ENCODE peak calls at places on chromosome 11, in eight cellular contexts. One of them, this sample, is unnamed.

GRCh38 chr11:35104655-35105054 is 34.3 kb upstream of the CD44 start:
- DNase-seq in stimulated activated CD8-positive, alpha-beta memory T cell treated with anti-CD3 and anti-CD28 coated beads, Interleukin-2, amount 100 ng/mL, for 1 hour: no peak
- DNase-seq in hypothalamus: no peak
- DNase-seq in neural crest cell: no peak
- DNase-seq in head of caudate nucleus: no peak
- DNase-seq in Calu3: no peak
- DNase-seq in stimulated activated CD4-positive, alpha-beta T cell treated with anti-CD3 and anti-CD28 coated beads, Interleukin-4, amount 100 ng/mL, for 24 hours: no peak
- DNase-seq in retinal pigment epithelial cell: no peak
- DNase-seq in this sample: no peak

GRCh38 chr11:31643831-31644230 is 134.3 kb downstream of the ELP4 start:
- DNase-seq in stimulated activated CD8-positive, alpha-beta memory T cell treated with anti-CD3 and anti-CD28 coated beads, Interleukin-2, amount 100 ng/mL, for 1 hour: no peak
- DNase-seq in hypothalamus: no peak
- DNase-seq in neural crest cell: no peak
- DNase-seq in head of caudate nucleus: no peak
- DNase-seq in Calu3: no peak
- DNase-seq in stimulated activated CD4-positive, alpha-beta T cell treated with anti-CD3 and anti-CD28 coated beads, Interleukin-4, amount 100 ng/mL, for 24 hours: no peak
- DNase-seq in retinal pigment epithelial cell: no peak
- DNase-seq in this sample: no peak

GRCh38 chr11:43177938-43178337 is 133.9 kb upstream of the API5 start:
- DNase-seq in stimulated activated CD8-positive, alpha-beta memory T cell treated with anti-CD3 and anti-CD28 coated beads, Interleukin-2, amount 100 ng/mL, for 1 hour: no peak
- DNase-seq in hypothalamus: no peak
- DNase-seq in neural crest cell: no peak
- DNase-seq in head of caudate nucleus: no peak
- DNase-seq in Calu3: no peak
- DNase-seq in stimulated activated CD4-positive, alpha-beta T cell treated with anti-CD3 and anti-CD28 coated beads, Interleukin-4, amount 100 ng/mL, for 24 hours: no peak
- DNase-seq in retinal pigment epithelial cell: no peak
- DNase-seq in this sample: no peak

GRCh38 chr11:101129203-101129943 is at the start of gene PGR:
- DNase-seq in stimulated activated CD8-positive, alpha-beta memory T cell treated with anti-CD3 and anti-CD28 coated beads, Interleukin-2, amount 100 ng/mL, for 1 hour: no peak
- DNase-seq in hypothalamus: no peak
- DNase-seq in neural crest cell: peak
- DNase-seq in head of caudate nucleus: no peak
- DNase-seq in Calu3: no peak
- DNase-seq in stimulated activated CD4-positive, alpha-beta T cell treated with anti-CD3 and anti-CD28 coated beads, Interleukin-4, amount 100 ng/mL, for 24 hours: no peak
- DNase-seq in retinal pigment epithelial cell: no peak
- DNase-seq in this sample: no peak

GRCh38 chr11:126391970-126392637 is 36.6 kb downstream of the ST3GAL4 start:
- DNase-seq in stimulated activated CD8-positive, alpha-beta memory T cell treated with anti-CD3 and anti-CD28 coated beads, Interleukin-2, amount 100 ng/mL, for 1 hour: no peak
- DNase-seq in hypothalamus: no peak
- DNase-seq in neural crest cell: no peak
- DNase-seq in head of caudate nucleus: peak
- DNase-seq in Calu3: no peak
- DNase-seq in stimulated activated CD4-positive, alpha-beta T cell treated with anti-CD3 and anti-CD28 coated beads, Interleukin-4, amount 100 ng/mL, for 24 hours: no peak
- DNase-seq in retinal pigment epithelial cell: no peak
- DNase-seq in this sample: peak

GRCh38 chr11:24312464-24313238 is 184.2 kb upstream of the LUZP2 start:
- DNase-seq in stimulated activated CD8-positive, alpha-beta memory T cell treated with anti-CD3 and anti-CD28 coated beads, Interleukin-2, amount 100 ng/mL, for 1 hour: no peak
- DNase-seq in hypothalamus: no peak
- DNase-seq in neural crest cell: no peak
- DNase-seq in head of caudate nucleus: no peak
- DNase-seq in Calu3: no peak
- DNase-seq in stimulated activated CD4-positive, alpha-beta T cell treated with anti-CD3 and anti-CD28 coated beads, Interleukin-4, amount 100 ng/mL, for 24 hours: no peak
- DNase-seq in retinal pigment epithelial cell: no peak
- DNase-seq in this sample: no peak

GRCh38 chr11:64353761-64354506 is 5.0 kb upstream of the RPS6KA4 start:
- DNase-seq in stimulated activated CD8-positive, alpha-beta memory T cell treated with anti-CD3 and anti-CD28 coated beads, Interleukin-2, amount 100 ng/mL, for 1 hour: no peak
- DNase-seq in hypothalamus: no peak
- DNase-seq in neural crest cell: no peak
- DNase-seq in head of caudate nucleus: no peak
- DNase-seq in Calu3: no peak
- DNase-seq in stimulated activated CD4-positive, alpha-beta T cell treated with anti-CD3 and anti-CD28 coated beads, Interleukin-4, amount 100 ng/mL, for 24 hours: no peak
- DNase-seq in retinal pigment epithelial cell: no peak
- DNase-seq in this sample: no peak

GRCh38 chr11:133516845-133517244 is 15.5 kb downstream of the OPCML start:
- DNase-seq in stimulated activated CD8-positive, alpha-beta memory T cell treated with anti-CD3 and anti-CD28 coated beads, Interleukin-2, amount 100 ng/mL, for 1 hour: no peak
- DNase-seq in hypothalamus: no peak
- DNase-seq in neural crest cell: no peak
- DNase-seq in head of caudate nucleus: no peak
- DNase-seq in Calu3: no peak
- DNase-seq in stimulated activated CD4-positive, alpha-beta T cell treated with anti-CD3 and anti-CD28 coated beads, Interleukin-4, amount 100 ng/mL, for 24 hours: no peak
- DNase-seq in retinal pigment epithelial cell: no peak
- DNase-seq in this sample: no peak

GRCh38 chr11:74929431-74930363 is 19.2 kb downstream of the XRRA1 start:
- DNase-seq in stimulated activated CD8-positive, alpha-beta memory T cell treated with anti-CD3 and anti-CD28 coated beads, Interleukin-2, amount 100 ng/mL, for 1 hour: peak
- DNase-seq in hypothalamus: peak
- DNase-seq in neural crest cell: peak
- DNase-seq in head of caudate nucleus: peak
- DNase-seq in Calu3: peak
- DNase-seq in stimulated activated CD4-positive, alpha-beta T cell treated with anti-CD3 and anti-CD28 coated beads, Interleukin-4, amount 100 ng/mL, for 24 hours: peak
- DNase-seq in retinal pigment epithelial cell: peak
- DNase-seq in this sample: peak

GRCh38 chr11:43541993-43542392 is 138.5 kb upstream of the HSD17B12 start:
- DNase-seq in stimulated activated CD8-positive, alpha-beta memory T cell treated with anti-CD3 and anti-CD28 coated beads, Interleukin-2, amount 100 ng/mL, for 1 hour: no peak
- DNase-seq in hypothalamus: no peak
- DNase-seq in neural crest cell: no peak
- DNase-seq in head of caudate nucleus: no peak
- DNase-seq in Calu3: no peak
- DNase-seq in stimulated activated CD4-positive, alpha-beta T cell treated with anti-CD3 and anti-CD28 coated beads, Interleukin-4, amount 100 ng/mL, for 24 hours: no peak
- DNase-seq in retinal pigment epithelial cell: no peak
- DNase-seq in this sample: no peak

GRCh38 chr11:79440451-79441158 is at the start of gene TENM4:
- DNase-seq in stimulated activated CD8-positive, alpha-beta memory T cell treated with anti-CD3 and anti-CD28 coated beads, Interleukin-2, amount 100 ng/mL, for 1 hour: no peak
- DNase-seq in hypothalamus: peak
- DNase-seq in neural crest cell: peak
- DNase-seq in head of caudate nucleus: peak
- DNase-seq in Calu3: no peak
- DNase-seq in stimulated activated CD4-positive, alpha-beta T cell treated with anti-CD3 and anti-CD28 coated beads, Interleukin-4, amount 100 ng/mL, for 24 hours: no peak
- DNase-seq in retinal pigment epithelial cell: peak
- DNase-seq in this sample: peak

GRCh38 chr11:100719809-100720221 is 32.7 kb downstream of the ARHGAP42 start:
- DNase-seq in stimulated activated CD8-positive, alpha-beta memory T cell treated with anti-CD3 and anti-CD28 coated beads, Interleukin-2, amount 100 ng/mL, for 1 hour: no peak
- DNase-seq in hypothalamus: peak
- DNase-seq in neural crest cell: no peak
- DNase-seq in head of caudate nucleus: no peak
- DNase-seq in Calu3: peak
- DNase-seq in stimulated activated CD4-positive, alpha-beta T cell treated with anti-CD3 and anti-CD28 coated beads, Interleukin-4, amount 100 ng/mL, for 24 hours: no peak
- DNase-seq in retinal pigment epithelial cell: peak
- DNase-seq in this sample: no peak

GRCh38 chr11:3002346-3002745 is 10.2 kb upstream of the NAP1L4 start:
- DNase-seq in stimulated activated CD8-positive, alpha-beta memory T cell treated with anti-CD3 and anti-CD28 coated beads, Interleukin-2, amount 100 ng/mL, for 1 hour: no peak
- DNase-seq in hypothalamus: no peak
- DNase-seq in neural crest cell: no peak
- DNase-seq in head of caudate nucleus: no peak
- DNase-seq in Calu3: no peak
- DNase-seq in stimulated activated CD4-positive, alpha-beta T cell treated with anti-CD3 and anti-CD28 coated beads, Interleukin-4, amount 100 ng/mL, for 24 hours: no peak
- DNase-seq in retinal pigment epithelial cell: no peak
- DNase-seq in this sample: no peak

GRCh38 chr11:72358461-72359405 is 75.6 kb downstream of the CLPB start:
- DNase-seq in stimulated activated CD8-positive, alpha-beta memory T cell treated with anti-CD3 and anti-CD28 coated beads, Interleukin-2, amount 100 ng/mL, for 1 hour: no peak
- DNase-seq in hypothalamus: no peak
- DNase-seq in neural crest cell: no peak
- DNase-seq in head of caudate nucleus: no peak
- DNase-seq in Calu3: no peak
- DNase-seq in stimulated activated CD4-positive, alpha-beta T cell treated with anti-CD3 and anti-CD28 coated beads, Interleukin-4, amount 100 ng/mL, for 24 hours: no peak
- DNase-seq in retinal pigment epithelial cell: no peak
- DNase-seq in this sample: no peak

GRCh38 chr11:126602993-126603392 is 247.5 kb downstream of the ST3GAL4 start:
- DNase-seq in stimulated activated CD8-positive, alpha-beta memory T cell treated with anti-CD3 and anti-CD28 coated beads, Interleukin-2, amount 100 ng/mL, for 1 hour: no peak
- DNase-seq in hypothalamus: no peak
- DNase-seq in neural crest cell: no peak
- DNase-seq in head of caudate nucleus: peak
- DNase-seq in Calu3: no peak
- DNase-seq in stimulated activated CD4-positive, alpha-beta T cell treated with anti-CD3 and anti-CD28 coated beads, Interleukin-4, amount 100 ng/mL, for 24 hours: no peak
- DNase-seq in retinal pigment epithelial cell: no peak
- DNase-seq in this sample: no peak

GRCh38 chr11:44219830-44220778 is 89.8 kb downstream of the ALX4 start:
- DNase-seq in stimulated activated CD8-positive, alpha-beta memory T cell treated with anti-CD3 and anti-CD28 coated beads, Interleukin-2, amount 100 ng/mL, for 1 hour: no peak
- DNase-seq in hypothalamus: no peak
- DNase-seq in neural crest cell: no peak
- DNase-seq in head of caudate nucleus: no peak
- DNase-seq in Calu3: no peak
- DNase-seq in stimulated activated CD4-positive, alpha-beta T cell treated with anti-CD3 and anti-CD28 coated beads, Interleukin-4, amount 100 ng/mL, for 24 hours: no peak
- DNase-seq in retinal pigment epithelial cell: no peak
- DNase-seq in this sample: no peak

GRCh38 chr11:69525516-69526452 is 44.3 kb downstream of the LINC01488 start:
- DNase-seq in stimulated activated CD8-positive, alpha-beta memory T cell treated with anti-CD3 and anti-CD28 coated beads, Interleukin-2, amount 100 ng/mL, for 1 hour: no peak
- DNase-seq in hypothalamus: no peak
- DNase-seq in neural crest cell: no peak
- DNase-seq in head of caudate nucleus: no peak
- DNase-seq in Calu3: no peak
- DNase-seq in stimulated activated CD4-positive, alpha-beta T cell treated with anti-CD3 and anti-CD28 coated beads, Interleukin-4, amount 100 ng/mL, for 24 hours: no peak
- DNase-seq in retinal pigment epithelial cell: no peak
- DNase-seq in this sample: no peak

GRCh38 chr11:28448186-28448585 is 340.0 kb downstream of the METTL15 start:
- DNase-seq in stimulated activated CD8-positive, alpha-beta memory T cell treated with anti-CD3 and anti-CD28 coated beads, Interleukin-2, amount 100 ng/mL, for 1 hour: no peak
- DNase-seq in hypothalamus: no peak
- DNase-seq in neural crest cell: no peak
- DNase-seq in head of caudate nucleus: no peak
- DNase-seq in Calu3: no peak
- DNase-seq in stimulated activated CD4-positive, alpha-beta T cell treated with anti-CD3 and anti-CD28 coated beads, Interleukin-4, amount 100 ng/mL, for 24 hours: no peak
- DNase-seq in retinal pigment epithelial cell: no peak
- DNase-seq in this sample: no peak

GRCh38 chr11:27421819-27422494 is 50.6 kb downstream of the LGR4 start:
- DNase-seq in stimulated activated CD8-positive, alpha-beta memory T cell treated with anti-CD3 and anti-CD28 coated beads, Interleukin-2, amount 100 ng/mL, for 1 hour: no peak
- DNase-seq in hypothalamus: no peak
- DNase-seq in neural crest cell: no peak
- DNase-seq in head of caudate nucleus: no peak
- DNase-seq in Calu3: no peak
- DNase-seq in stimulated activated CD4-positive, alpha-beta T cell treated with anti-CD3 and anti-CD28 coated beads, Interleukin-4, amount 100 ng/mL, for 24 hours: no peak
- DNase-seq in retinal pigment epithelial cell: no peak
- DNase-seq in this sample: no peak

GRCh38 chr11:74686792-74687191 is 44.4 kb downstream of the CHRDL2 start:
- DNase-seq in stimulated activated CD8-positive, alpha-beta memory T cell treated with anti-CD3 and anti-CD28 coated beads, Interleukin-2, amount 100 ng/mL, for 1 hour: no peak
- DNase-seq in hypothalamus: no peak
- DNase-seq in neural crest cell: no peak
- DNase-seq in head of caudate nucleus: no peak
- DNase-seq in Calu3: no peak
- DNase-seq in stimulated activated CD4-positive, alpha-beta T cell treated with anti-CD3 and anti-CD28 coated beads, Interleukin-4, amount 100 ng/mL, for 24 hours: no peak
- DNase-seq in retinal pigment epithelial cell: no peak
- DNase-seq in this sample: no peak

GRCh38 chr11:28730889-28731288 is 622.7 kb downstream of the METTL15 start:
- DNase-seq in stimulated activated CD8-positive, alpha-beta memory T cell treated with anti-CD3 and anti-CD28 coated beads, Interleukin-2, amount 100 ng/mL, for 1 hour: no peak
- DNase-seq in hypothalamus: no peak
- DNase-seq in neural crest cell: no peak
- DNase-seq in head of caudate nucleus: no peak
- DNase-seq in Calu3: no peak
- DNase-seq in stimulated activated CD4-positive, alpha-beta T cell treated with anti-CD3 and anti-CD28 coated beads, Interleukin-4, amount 100 ng/mL, for 24 hours: no peak
- DNase-seq in retinal pigment epithelial cell: no peak
- DNase-seq in this sample: no peak

GRCh38 chr11:85813721-85814120 is 2.8 kb upstream of the SYTL2 start:
- DNase-seq in stimulated activated CD8-positive, alpha-beta memory T cell treated with anti-CD3 and anti-CD28 coated beads, Interleukin-2, amount 100 ng/mL, for 1 hour: no peak
- DNase-seq in hypothalamus: no peak
- DNase-seq in neural crest cell: no peak
- DNase-seq in head of caudate nucleus: no peak
- DNase-seq in Calu3: no peak
- DNase-seq in stimulated activated CD4-positive, alpha-beta T cell treated with anti-CD3 and anti-CD28 coated beads, Interleukin-4, amount 100 ng/mL, for 24 hours: no peak
- DNase-seq in retinal pigment epithelial cell: no peak
- DNase-seq in this sample: no peak

GRCh38 chr11:102306817-102307814 is 10.2 kb upstream of the BIRC3 start:
- DNase-seq in stimulated activated CD8-positive, alpha-beta memory T cell treated with anti-CD3 and anti-CD28 coated beads, Interleukin-2, amount 100 ng/mL, for 1 hour: no peak
- DNase-seq in hypothalamus: no peak
- DNase-seq in neural crest cell: no peak
- DNase-seq in head of caudate nucleus: no peak
- DNase-seq in Calu3: no peak
- DNase-seq in stimulated activated CD4-positive, alpha-beta T cell treated with anti-CD3 and anti-CD28 coated beads, Interleukin-4, amount 100 ng/mL, for 24 hours: no peak
- DNase-seq in retinal pigment epithelial cell: no peak
- DNase-seq in this sample: no peak

GRCh38 chr11:73085189-73085875 is 56.8 kb downstream of the FCHSD2 start:
- DNase-seq in stimulated activated CD8-positive, alpha-beta memory T cell treated with anti-CD3 and anti-CD28 coated beads, Interleukin-2, amount 100 ng/mL, for 1 hour: no peak
- DNase-seq in hypothalamus: no peak
- DNase-seq in neural crest cell: no peak
- DNase-seq in head of caudate nucleus: no peak
- DNase-seq in Calu3: no peak
- DNase-seq in stimulated activated CD4-positive, alpha-beta T cell treated with anti-CD3 and anti-CD28 coated beads, Interleukin-4, amount 100 ng/mL, for 24 hours: no peak
- DNase-seq in retinal pigment epithelial cell: no peak
- DNase-seq in this sample: no peak